ENCODE peak calls at places on chromosomes 5 and 9, in four cellular contexts. C is GM12878, N is K562, D is HepG2. V is an unnamed sample.

GRCh38 chr5:144144956-144145751 is 25.3 kb downstream of the YIPF5 start:
- DNase-seq in N (no peak), C (no peak), D (no peak), V (no peak)

GRCh38 chr5:136042665-136043121 is 13.9 kb downstream of the TGFBI start:
- DNase-seq in D (peak), C (no peak), N (no peak), V (no peak)

GRCh38 chr5:53114988-53115387 is 5.4 kb upstream of the MOCS2 start:
- DNase-seq in D (peak), C (no peak), N (no peak), V (no peak)

GRCh38 chr9:79572891-79573696 is 1.3 kb downstream of the TLE4 start:
- DNase-seq in C (no peak), N (peak), D (no peak), V (peak)

GRCh38 chr5:73633060-73633459 is 7.1 kb downstream of the ARHGEF28 start:
- DNase-seq in C (no peak), N (no peak), D (no peak), V (no peak)

GRCh38 chr9:133683494-133684460 is 47.6 kb downstream of the DBH start:
- DNase-seq in D (no peak), N (no peak), C (no peak), V (no peak)

GRCh38 chr5:132498686-132499271 is 8.2 kb upstream of the IRF1 start:
- DNase-seq in N (no peak), D (no peak), C (no peak), V (no peak)

GRCh38 chr5:33299621-33300208 is 141.1 kb upstream of the TARS1 start:
- DNase-seq in N (no peak), C (peak), D (no peak), V (no peak)

DNA sequence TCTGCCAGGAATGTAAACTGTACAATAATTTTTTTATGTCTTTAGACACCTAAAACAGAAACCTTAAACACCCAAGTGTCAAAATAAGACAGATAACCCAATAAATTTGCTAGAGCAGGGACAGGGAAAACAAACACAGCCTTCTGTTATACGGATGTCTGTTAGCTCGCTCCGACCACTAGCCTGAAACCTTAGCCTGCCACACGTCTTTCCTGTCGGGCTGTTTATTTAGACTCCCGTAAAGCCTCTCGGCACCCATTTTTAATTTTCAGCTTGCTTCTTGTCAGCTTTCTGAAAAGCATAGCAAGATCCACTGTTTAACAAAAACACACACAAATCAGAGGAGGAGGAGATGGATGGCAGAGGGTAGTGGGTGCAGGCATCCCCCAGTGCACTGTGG is 355.4 kb upstream of the SLC24A2 start:
- DNase-seq in D (no peak), C (no peak), N (no peak), V (no peak)
- TF ChIP-seq CREM in D (no peak), C (no peak), N (no peak), V (no peak)

GRCh38 chr9:34381323-34381722 is 4.6 kb upstream of the MYORG start:
- DNase-seq in D (no peak), N (no peak), C (no peak), V (peak)
- TF ChIP-seq CREM in D (no peak), N (no peak), C (no peak), V (no peak)

GRCh38 chr5:172892713-172893112 is 58.7 kb downstream of the ERGIC1 start:
- DNase-seq in D (no peak), N (no peak), C (no peak), V (no peak)
- TF ChIP-seq CREM in D (no peak), N (no peak), C (no peak), V (no peak)

GRCh38 chr5:60372786-60373185 is 327.2 kb downstream of the DEPDC1B start:
- DNase-seq in C (no peak), N (no peak), D (peak), V (no peak)
- TF ChIP-seq CREM in C (no peak), N (no peak), D (no peak), V (no peak)

DNA sequence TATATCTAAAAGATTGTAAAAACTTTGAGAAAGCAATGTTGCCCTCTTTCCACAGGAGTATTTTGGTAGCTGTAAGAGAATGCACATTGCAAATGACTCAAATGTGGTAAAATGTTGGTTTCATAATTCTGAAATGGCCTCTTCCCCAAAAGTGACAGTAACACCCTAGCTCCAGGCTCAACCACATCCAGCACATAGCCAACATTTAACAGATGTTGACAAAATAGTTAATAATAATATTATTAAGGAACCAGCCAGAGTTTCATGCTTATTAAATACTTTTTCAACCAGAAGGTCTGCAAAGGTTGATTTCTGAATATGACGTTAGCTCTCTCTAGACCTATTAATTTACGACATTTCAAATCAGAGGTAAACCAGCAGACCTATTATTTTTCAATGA is 1.3 kb downstream of the ANXA1 start:
- DNase-seq in D (no peak), C (peak), N (no peak), V (no peak)
- TF ChIP-seq CREM in D (no peak), C (no peak), N (no peak), V (no peak)

GRCh38 chr5:2163940-2164490 is 281.3 kb upstream of the IRX4 start:
- DNase-seq in N (no peak), C (no peak), D (no peak), V (peak)

GRCh38 chr5:2165203-2165602 is 282.5 kb upstream of the IRX4 start:
- DNase-seq in C (no peak), N (no peak), D (no peak), V (no peak)

GRCh38 chr5:2163457-2163856 is 280.7 kb upstream of the IRX4 start:
- DNase-seq in C (no peak), N (no peak), D (no peak), V (no peak)

GRCh38 chr5:2165991-2166978 is 283.6 kb upstream of the IRX4 start:
- DNase-seq in D (no peak), N (no peak), C (no peak), V (no peak)

DNA sequence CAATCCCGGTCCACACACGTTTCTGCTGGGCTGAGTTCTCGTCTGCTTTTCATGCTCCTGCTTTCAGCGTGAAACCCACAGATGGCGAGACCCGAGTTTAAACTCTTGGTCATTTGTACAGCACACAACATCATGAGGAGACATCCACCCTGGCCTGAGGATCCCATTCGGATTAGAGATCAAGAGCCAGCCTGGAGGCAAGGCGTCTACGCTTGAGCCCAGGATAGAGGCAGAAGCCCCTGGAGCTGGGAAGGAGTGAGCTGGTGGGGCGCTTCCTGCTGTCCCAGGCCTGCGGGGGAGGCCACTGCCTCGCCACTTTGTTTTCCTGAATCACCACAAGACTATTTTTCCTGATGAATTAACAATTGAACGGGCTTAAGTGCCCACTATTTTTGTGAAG is 281.9 kb upstream of the IRX4 start:
- DNase-seq in C (no peak), D (no peak), N (no peak), V (no peak)
- TF ChIP-seq CREM in C (no peak), D (no peak), N (no peak), V (no peak)